ENCODE peak calls at places on chromosomes 1 and 21, in eight cellular contexts. Y is left ventricle myocardium inferior, A is memory B cell, H is fibroblast of villous mesenchyme, J is kidney, U is NCI-H1694 treated with DMSO at 0.1 percent for 48 hours, O is GM04503, G is GM06990. B is an unnamed sample.

GRCh38 chr1:246035060-246035531 is 472.0 kb downstream of the SMYD3 start:
- DNase-seq in Y (no peak), A (no peak), H (peak), J (no peak), U (peak), O (no peak), G (no peak), B (no peak)

GRCh38 chr21:35423694-35424093 is 374.6 kb upstream of the RUNX1 start:
- DNase-seq in Y (no peak), A (no peak), H (no peak), J (no peak), U (no peak), O (peak), G (no peak), B (no peak)

GRCh38 chr1:154430903-154431302 is 25.8 kb downstream of the IL6R start:
- DNase-seq in Y (no peak), A (no peak), H (no peak), J (no peak), U (no peak), O (no peak), G (no peak), B (no peak)

GRCh38 chr1:87718241-87718950 is 389.7 kb downstream of the LMO4 start:
- DNase-seq in Y (no peak), A (no peak), H (peak), J (no peak), U (no peak), O (no peak), G (no peak), B (no peak)

GRCh38 chr1:35726814-35727433 is 8.2 kb upstream of the C1orf216 start:
- DNase-seq in Y (peak), A (peak), H (peak), J (no peak), U (peak), O (no peak), G (peak), B (peak)

GRCh38 chr1:48817505-48818114 is 40.9 kb upstream of the BEND5 start:
- DNase-seq in Y (peak), A (peak), H (peak), J (peak), U (peak), O (peak), G (peak), B (peak)

GRCh38 chr1:98672184-98672583 is 10.7 kb downstream of the SNX7 start:
- DNase-seq in Y (no peak), A (no peak), H (no peak), J (no peak), U (no peak), O (no peak), G (no peak), B (no peak)

GRCh38 chr21:45266518-45267389 is 20.9 kb downstream of the POFUT2 start:
- DNase-seq in Y (no peak), A (no peak), H (no peak), J (peak), U (no peak), O (no peak), G (no peak), B (no peak)

GRCh38 chr1:111205724-111206070 is 5.3 kb upstream of the DENND2D start:
- DNase-seq in Y (no peak), A (no peak), H (peak), J (no peak), U (no peak), O (no peak), G (peak), B (no peak)

GRCh38 chr21:42164064-42164789 is 54.7 kb upstream of the ABCG1 start:
- DNase-seq in Y (peak), A (peak), H (no peak), J (peak), U (no peak), O (no peak), G (no peak), B (peak)

GRCh38 chr21:41680444-41681335 is 86.2 kb downstream of the RIPK4 start:
- DNase-seq in Y (no peak), A (no peak), H (no peak), J (no peak), U (no peak), O (no peak), G (no peak), B (no peak)

GRCh38 chr1:77170687-77171086 is 48.5 kb downstream of the PIGK start:
- DNase-seq in Y (no peak), A (no peak), H (peak), J (no peak), U (peak), O (peak), G (no peak), B (no peak)

GRCh38 chr1:11188858-11189451 is at the start of gene ANGPTL7:
- DNase-seq in Y (no peak), A (no peak), H (no peak), J (no peak), U (no peak), O (no peak), G (no peak), B (no peak)

GRCh38 chr1:24206516-24207394 is 19.7 kb upstream of the IFNLR1 start:
- DNase-seq in Y (no peak), A (no peak), H (no peak), J (peak), U (no peak), O (no peak), G (no peak), B (no peak)

GRCh38 chr1:59107516-59107915 is 189.4 kb upstream of the FGGY start:
- DNase-seq in Y (peak), A (no peak), H (peak), J (peak), U (peak), O (no peak), G (no peak), B (no peak)

GRCh38 chr21:45328198-45329087 is 40.7 kb upstream of the POFUT2 start:
- DNase-seq in Y (peak), A (no peak), H (no peak), J (peak), U (no peak), O (no peak), G (no peak), B (peak)

GRCh38 chr1:218872026-218872425 is 301.7 kb upstream of the LYPLAL1 start:
- DNase-seq in Y (no peak), A (no peak), H (no peak), J (no peak), U (no peak), O (no peak), G (no peak), B (no peak)

GRCh38 chr1:153190373-153190772 is 12.9 kb upstream of the LELP1 start:
- DNase-seq in Y (no peak), A (no peak), H (no peak), J (no peak), U (no peak), O (no peak), G (no peak), B (no peak)

GRCh38 chr1:180909462-180909976 is 3.2 kb upstream of the KIAA1614 start:
- DNase-seq in Y (no peak), A (no peak), H (no peak), J (no peak), U (no peak), O (no peak), G (no peak), B (no peak)

B was measured in mucosa of gallbladder.